ENCODE peak calls at places on chromosomes 1 and 21, in four cellular contexts. O, T, N and H are unnamed samples.

GRCh38 chr21:32940079-32941014 is 85.4 kb upstream of the OLIG2 start:
- DNase-seq in O (peak; percentile 40), T (no peak), N (peak; percentile 66), H (peak; percentile 50)

GRCh38 chr1:183191833-183192232 is 5.8 kb downstream of the LAMC2 start:
- DNase-seq in O (peak; percentile 35), T (no peak), N (no peak), H (no peak)

GRCh38 chr21:44487831-44488230 is 32.5 kb downstream of the LRRC3 start:
- DNase-seq in O (peak; percentile 6), T (no peak), N (peak; percentile 48), H (no peak)

GRCh38 chr1:181141431-181141910 is 53.0 kb downstream of the IER5 start:
- DNase-seq in O (peak; percentile 43), T (peak; percentile 35), N (no peak), H (peak; percentile 26)

GRCh38 chr1:67834246-67834877 is 1.1 kb upstream of the GNG12 start:
- DNase-seq in O (no peak), T (no peak), N (no peak), H (no peak)

GRCh38 chr1:6330410-6330827 is 63.1 kb downstream of the ACOT7 start:
- DNase-seq in O (no peak), T (peak; percentile 39), N (no peak), H (no peak)

GRCh38 chr21:32351428-32351827 is 41.4 kb downstream of the URB1 start:
- DNase-seq in O (no peak), T (no peak), N (no peak), H (no peak)

GRCh38 chr1:92638498-92638897 is 146.4 kb downstream of the EVI5 start:
- DNase-seq in O (no peak), T (no peak), N (no peak), H (no peak)

GRCh38 chr1:18124977-18125376 is 17.4 kb downstream of the IGSF21 start:
- DNase-seq in O (no peak), T (no peak), N (no peak), H (no peak)

GRCh38 chr1:10728595-10729410 is 67.6 kb downstream of the CASZ1 start:
- DNase-seq in O (no peak), T (no peak), N (no peak), H (no peak)

GRCh38 chr1:53308512-53308911 is 19.4 kb downstream of the LRP8 start:
- DNase-seq in O (no peak), T (no peak), N (no peak), H (no peak)

GRCh38 chr1:12368646-12369045 is 138.8 kb downstream of the VPS13D start:
- DNase-seq in O (peak; percentile 68), T (no peak), N (no peak), H (no peak)

GRCh38 chr1:163315773-163316374 is 5.9 kb upstream of the NUF2 start:
- DNase-seq in O (peak; percentile 63), T (peak; percentile 16), N (peak; percentile 60), H (peak; percentile 22)

GRCh38 chr1:235885654-235886238 is 19.0 kb upstream of the LYST start:
- DNase-seq in O (no peak), T (no peak), N (no peak), H (no peak)

GRCh38 chr1:216566809-216567208 is 143.6 kb upstream of the USH2A start:
- DNase-seq in O (no peak), T (no peak), N (no peak), H (no peak)

GRCh38 chr1:180137767-180138166 is 16.9 kb upstream of the QSOX1 start:
- DNase-seq in O (no peak), T (no peak), N (no peak), H (no peak)

GRCh38 chr1:90155721-90156487 is 161.0 kb downstream of the ZNF326 start:
- DNase-seq in O (no peak), T (no peak), N (no peak), H (no peak)
- TF ChIP-seq POLR2A in O (no peak), T (no peak), N (no peak), H (no peak)

GRCh38 chr1:35447278-35447677 is 109.9 kb downstream of the KIAA0319L start:
- DNase-seq in O (no peak), T (no peak), N (no peak), H (no peak)

GRCh38 chr1:35449334-35450008 is 107.7 kb downstream of the KIAA0319L start:
- DNase-seq in O (no peak), T (no peak), N (no peak), H (no peak)

GRCh38 chr1:35452086-35452485 is 105.1 kb downstream of the KIAA0319L start:
- DNase-seq in O (peak; percentile 85), T (no peak), N (peak; percentile 26), H (peak; percentile 49)

GRCh38 chr1:35451125-35451528 is 106.1 kb downstream of the KIAA0319L start:
- DNase-seq in O (peak; percentile 79), T (peak; percentile 76), N (peak; percentile 90), H (peak; percentile 88)

GRCh38 chr1:35448344-35448801 is 108.8 kb downstream of the KIAA0319L start:
- DNase-seq in O (peak; percentile 54), T (no peak), N (no peak), H (peak; percentile 65)
- TF ChIP-seq POLR2A in O (no peak), T (no peak), N (no peak), H (no peak)

GRCh38 chr1:59815892-59816291 is 1.1 kb downstream of the HOOK1 start:
- DNase-seq in O (no peak), T (no peak), N (no peak), H (no peak)

GRCh38 chr1:59816318-59816878 is 1.6 kb downstream of the HOOK1 start:
- DNase-seq in O (no peak), T (no peak), N (no peak), H (no peak)

GRCh38 chr1:59814901-59815825 is at the start of gene HOOK1:
- DNase-seq in O (no peak), T (no peak), N (peak; percentile 27), H (peak; percentile 32)

GRCh38 chr1:59819566-59820438 is 5.1 kb downstream of the HOOK1 start:
- DNase-seq in O (no peak), T (no peak), N (no peak), H (no peak)

DNA sequence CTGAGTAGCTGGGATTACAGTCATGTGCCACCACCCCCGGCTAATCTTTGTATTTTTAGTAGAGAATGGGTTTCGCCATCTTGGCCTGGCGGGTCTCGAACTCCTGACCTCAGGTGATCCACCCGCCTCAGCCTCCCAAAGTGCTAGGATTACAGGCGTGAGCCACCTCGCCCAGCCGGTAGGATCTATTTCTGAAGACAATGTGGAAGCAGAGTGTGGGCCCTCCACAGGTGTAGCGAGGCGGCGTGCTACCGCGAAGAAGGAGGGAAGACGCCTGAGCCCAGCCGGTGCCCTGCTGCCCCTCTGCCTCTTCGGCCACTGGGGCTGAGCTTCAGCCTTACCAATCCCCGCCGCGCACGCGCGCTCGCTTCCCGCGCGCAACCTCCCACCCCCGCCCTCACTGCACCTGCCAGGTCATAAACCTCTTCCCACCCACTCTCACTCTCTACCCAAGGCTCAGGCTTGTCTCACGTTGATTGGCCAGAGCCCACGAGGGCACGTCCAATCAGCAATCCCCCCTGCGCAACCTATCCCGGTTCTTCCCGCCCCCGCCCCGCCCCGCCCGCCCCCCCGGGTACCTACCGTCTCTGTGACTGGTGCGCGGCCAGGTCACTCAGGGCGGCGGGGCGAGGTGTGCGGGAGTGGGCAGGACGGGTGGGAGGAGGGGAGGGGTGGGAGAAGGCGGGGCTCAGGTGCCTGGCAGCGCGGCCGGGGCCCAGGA is 409 bp upstream of the HOOK1 start:
- DNase-seq in O (no peak), T (peak; percentile 29), N (peak; percentile 95), H (peak; percentile 97)
- TF ChIP-seq POLR2A in O (no peak), T (no peak), N (no peak), H (peak; percentile 73)

DNA sequence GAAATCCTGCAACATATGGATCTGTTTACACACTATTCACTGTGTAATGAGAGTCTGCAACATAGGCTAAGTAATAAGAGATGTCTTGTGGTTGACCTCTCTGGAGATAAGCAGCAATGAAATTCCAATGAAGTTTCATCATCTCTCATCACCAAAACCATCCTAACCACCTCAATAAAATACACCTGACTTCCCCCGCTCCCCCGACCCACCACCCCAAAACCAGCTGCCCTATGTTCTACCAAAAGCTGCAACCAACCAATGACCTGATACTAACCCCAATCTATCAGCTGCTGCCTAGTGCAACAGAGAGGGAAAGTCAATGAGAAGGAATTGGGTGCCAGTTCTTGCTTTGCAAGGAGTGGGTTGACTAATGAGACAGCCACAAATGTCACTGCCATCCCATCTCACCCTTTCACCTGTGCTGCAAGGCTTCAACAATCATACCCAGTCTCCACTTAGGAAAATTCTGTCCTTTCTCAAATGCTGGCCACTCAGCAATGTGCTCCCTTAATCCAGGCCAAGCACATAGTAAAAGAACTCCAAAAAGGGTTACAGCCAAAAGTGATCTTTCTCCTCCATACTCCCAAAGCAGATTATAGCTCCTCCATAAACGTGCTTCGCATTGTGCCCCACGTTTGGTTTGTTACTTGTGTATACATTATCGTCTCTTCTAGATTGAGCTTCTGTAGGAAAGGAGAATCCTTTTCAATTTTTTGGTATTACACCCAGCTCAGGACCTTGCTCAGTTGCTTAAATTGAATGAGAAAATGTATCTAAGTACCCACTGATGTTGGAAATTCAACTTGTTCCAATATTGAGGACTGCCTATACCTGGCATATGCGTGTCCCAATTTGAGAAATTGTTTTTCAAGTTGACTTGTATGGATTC is 29.0 kb downstream of the MRPL39 start:
- DNase-seq in O (no peak), T (no peak), N (no peak), H (no peak)
- TF ChIP-seq POLR2A in O (no peak), T (no peak), N (no peak), H (no peak)